ENCODE peak calls at places on chromosomes 2 and 18, in four cellular contexts. One of them, this sample, is unnamed.

GRCh38 chr2:122927217-122927616 is 1097.9 kb upstream of the CNTNAP5 start:
- DNase-seq in fibroblast of villous mesenchyme: no peak
- DNase-seq in AG09309: no peak
- DNase-seq in DND-41: no peak
- DNase-seq in this sample: no peak

GRCh38 chr18:76923485-76924085 is 101.2 kb downstream of the ZNF236 start:
- DNase-seq in DND-41: no peak
- DNase-seq in fibroblast of villous mesenchyme: peak
- DNase-seq in AG09309: no peak
- DNase-seq in this sample: no peak

GRCh38 chr2:75065402-75066008 is 107.1 kb downstream of the POLE4 start:
- DNase-seq in DND-41: no peak
- DNase-seq in AG09309: no peak
- DNase-seq in fibroblast of villous mesenchyme: no peak
- DNase-seq in this sample: no peak

GRCh38 chr2:147345246-147345645 is 499.6 kb upstream of the ACVR2A start:
- DNase-seq in fibroblast of villous mesenchyme: peak
- DNase-seq in AG09309: no peak
- DNase-seq in DND-41: no peak
- DNase-seq in this sample: no peak

GRCh38 chr2:60679059-60679780 is 76.8 kb upstream of the PAPOLG start:
- DNase-seq in fibroblast of villous mesenchyme: no peak
- DNase-seq in AG09309: no peak
- DNase-seq in DND-41: no peak
- DNase-seq in this sample: no peak

GRCh38 chr2:55478610-55479301 is 40.8 kb upstream of the CFAP36 start:
- DNase-seq in fibroblast of villous mesenchyme: no peak
- DNase-seq in AG09309: no peak
- DNase-seq in DND-41: no peak
- DNase-seq in this sample: no peak

GRCh38 chr2:226011716-226012115 is 612.2 kb downstream of the NYAP2 start:
- DNase-seq in DND-41: no peak
- DNase-seq in AG09309: no peak
- DNase-seq in fibroblast of villous mesenchyme: no peak
- DNase-seq in this sample: no peak

GRCh38 chr18:62386091-62386490 is 61.0 kb downstream of the TNFRSF11A start:
- DNase-seq in fibroblast of villous mesenchyme: no peak
- DNase-seq in AG09309: no peak
- DNase-seq in DND-41: no peak
- DNase-seq in this sample: no peak

GRCh38 chr2:133755515-133756311 is 187.4 kb upstream of the NCKAP5 start:
- DNase-seq in DND-41: no peak
- DNase-seq in AG09309: peak
- DNase-seq in fibroblast of villous mesenchyme: peak
- DNase-seq in this sample: no peak

GRCh38 chr2:223010641-223011040 is 41.3 kb upstream of the KCNE4 start:
- DNase-seq in DND-41: no peak
- DNase-seq in fibroblast of villous mesenchyme: peak
- DNase-seq in AG09309: peak
- DNase-seq in this sample: no peak

GRCh38 chr2:16625759-16626158 is 39.9 kb downstream of the CYRIA start:
- DNase-seq in fibroblast of villous mesenchyme: no peak
- DNase-seq in AG09309: no peak
- DNase-seq in DND-41: no peak
- DNase-seq in this sample: no peak
- H3K4me3 ChIP-seq in fibroblast of villous mesenchyme: no peak
- H3K4me3 ChIP-seq in AG09309: no peak
- H3K4me3 ChIP-seq in DND-41: no peak
- H3K4me3 ChIP-seq in this sample: no peak

GRCh38 chr2:109185801-109186570 is 57.0 kb downstream of the SH3RF3 start:
- DNase-seq in fibroblast of villous mesenchyme: peak
- DNase-seq in AG09309: no peak
- DNase-seq in DND-41: no peak
- DNase-seq in this sample: no peak

GRCh38 chr2:109184368-109184767 is 55.4 kb downstream of the SH3RF3 start:
- DNase-seq in DND-41: no peak
- DNase-seq in fibroblast of villous mesenchyme: no peak
- DNase-seq in AG09309: no peak
- DNase-seq in this sample: no peak

GRCh38 chr2:109183871-109184270 is 54.9 kb downstream of the SH3RF3 start:
- DNase-seq in fibroblast of villous mesenchyme: no peak
- DNase-seq in AG09309: no peak
- DNase-seq in DND-41: no peak
- DNase-seq in this sample: no peak

GRCh38 chr2:109186656-109187250 is 57.7 kb downstream of the SH3RF3 start:
- DNase-seq in DND-41: no peak
- DNase-seq in AG09309: no peak
- DNase-seq in fibroblast of villous mesenchyme: no peak
- DNase-seq in this sample: no peak

GRCh38 chr2:109185338-109185737 is 56.3 kb downstream of the SH3RF3 start:
- DNase-seq in AG09309: peak
- DNase-seq in fibroblast of villous mesenchyme: peak
- DNase-seq in DND-41: no peak
- DNase-seq in this sample: no peak
- H3K4me3 ChIP-seq in AG09309: no peak
- H3K4me3 ChIP-seq in fibroblast of villous mesenchyme: no peak
- H3K4me3 ChIP-seq in DND-41: no peak
- H3K4me3 ChIP-seq in this sample: no peak

GRCh38 chr18:31683968-31684278 is 458 bp downstream of the B4GALT6 start:
- DNase-seq in AG09309: no peak
- DNase-seq in fibroblast of villous mesenchyme: no peak
- DNase-seq in DND-41: no peak
- DNase-seq in this sample: no peak
- H3K4me3 ChIP-seq in AG09309: no peak
- H3K4me3 ChIP-seq in fibroblast of villous mesenchyme: peak
- H3K4me3 ChIP-seq in DND-41: peak
- H3K4me3 ChIP-seq in this sample: peak

DNA sequence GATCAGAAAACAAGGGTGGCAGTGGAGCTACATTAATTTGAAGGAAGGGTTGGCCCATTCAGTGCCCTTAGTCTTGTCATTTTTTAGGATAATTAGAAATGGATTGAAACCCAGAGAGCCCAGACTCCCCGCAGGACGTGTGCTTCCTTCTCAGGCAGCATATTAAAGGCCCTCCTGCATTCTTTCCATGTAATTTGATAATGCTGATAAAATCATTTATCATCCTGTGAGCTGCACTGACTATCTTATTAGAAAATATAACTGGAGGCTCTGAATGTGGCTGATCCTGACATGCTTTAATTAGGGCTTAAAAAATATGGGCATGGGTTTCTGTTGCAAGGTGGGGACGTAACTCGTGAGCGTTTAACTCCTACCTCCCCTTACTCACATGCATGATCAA is 148.1 kb downstream of the ACKR3 start:
- DNase-seq in DND-41: no peak
- DNase-seq in fibroblast of villous mesenchyme: no peak
- DNase-seq in AG09309: no peak
- DNase-seq in this sample: no peak
- H3K4me3 ChIP-seq in DND-41: no peak
- H3K4me3 ChIP-seq in fibroblast of villous mesenchyme: no peak
- H3K4me3 ChIP-seq in AG09309: no peak
- H3K4me3 ChIP-seq in this sample: no peak

This sample was measured in Jurkat, Clone E6-1.